ENCODE peak calls at places on chromosomes 7 and 10, in five cellular contexts. B is WTC11, X is HepG2, I is H1, C is K562. G is an unnamed sample.

GRCh38 chr10:59865101-59865500 is 41.3 kb downstream of the CCDC6 start:
- DNase-seq in B (peak), X (peak), I (peak), C (peak), G (no peak)

GRCh38 chr10:100496567-100496966 is 23.1 kb downstream of the SEC31B start:
- DNase-seq in B (no peak), X (no peak), I (no peak), C (no peak), G (no peak)

GRCh38 chr10:24299587-24300258 is 90.8 kb downstream of the KIAA1217 start:
- DNase-seq in B (no peak), X (no peak), I (no peak), C (no peak), G (no peak)

GRCh38 chr7:98735801-98736200 is 118.7 kb downstream of the NPTX2 start:
- DNase-seq in B (no peak), X (no peak), I (no peak), C (no peak), G (no peak)

GRCh38 chr7:10821156-10821555 is 152.5 kb upstream of the PHF14 start:
- DNase-seq in B (no peak), X (no peak), I (no peak), C (no peak), G (no peak)

GRCh38 chr7:1922071-1922869 is 252.2 kb downstream of the ELFN1 start:
- DNase-seq in B (no peak), X (no peak), I (no peak), C (no peak), G (no peak)

GRCh38 chr10:63537511-63537910 is 16.3 kb downstream of the REEP3 start:
- DNase-seq in B (no peak), X (no peak), I (no peak), C (no peak), G (no peak)

GRCh38 chr7:86339051-86339450 is 304.7 kb upstream of the GRM3 start:
- DNase-seq in B (no peak), X (no peak), I (no peak), C (no peak), G (no peak)

GRCh38 chr10:46229144-46229563 is 57.6 kb upstream of the ANTXRL start:
- DNase-seq in B (peak), X (peak), I (no peak), C (peak), G (no peak)

GRCh38 chr7:37930226-37930948 is 9.9 kb downstream of the EPDR1 start:
- DNase-seq in B (no peak), X (no peak), I (no peak), C (no peak), G (no peak)

GRCh38 chr10:125768217-125768616 is 7.4 kb downstream of the MMP21 start:
- DNase-seq in B (no peak), X (no peak), I (no peak), C (peak), G (no peak)

GRCh38 chr10:109922353-109922975 is 847 bp downstream of the XPNPEP1 start:
- DNase-seq in B (no peak), X (no peak), I (no peak), C (no peak), G (no peak)

GRCh38 chr10:57661206-57661605 is 606.5 kb downstream of the IPMK start:
- DNase-seq in B (no peak), X (no peak), I (no peak), C (no peak), G (no peak)

GRCh38 chr7:149884541-149884940 is 10.8 kb downstream of the ATP6V0E2 start:
- DNase-seq in B (no peak), X (no peak), I (no peak), C (no peak), G (no peak)

GRCh38 chr7:25828468-25828867 is 323.5 kb upstream of the NFE2L3 start:
- DNase-seq in B (no peak), X (no peak), I (no peak), C (no peak), G (no peak)

GRCh38 chr7:131836733-131837132 is 280.3 kb upstream of the PODXL start:
- DNase-seq in B (peak), X (no peak), I (peak), C (no peak), G (no peak)

GRCh38 chr10:70805619-70806215 is 10.0 kb upstream of the SGPL1 start:
- DNase-seq in B (no peak), X (no peak), I (no peak), C (no peak), G (no peak)

DNA sequence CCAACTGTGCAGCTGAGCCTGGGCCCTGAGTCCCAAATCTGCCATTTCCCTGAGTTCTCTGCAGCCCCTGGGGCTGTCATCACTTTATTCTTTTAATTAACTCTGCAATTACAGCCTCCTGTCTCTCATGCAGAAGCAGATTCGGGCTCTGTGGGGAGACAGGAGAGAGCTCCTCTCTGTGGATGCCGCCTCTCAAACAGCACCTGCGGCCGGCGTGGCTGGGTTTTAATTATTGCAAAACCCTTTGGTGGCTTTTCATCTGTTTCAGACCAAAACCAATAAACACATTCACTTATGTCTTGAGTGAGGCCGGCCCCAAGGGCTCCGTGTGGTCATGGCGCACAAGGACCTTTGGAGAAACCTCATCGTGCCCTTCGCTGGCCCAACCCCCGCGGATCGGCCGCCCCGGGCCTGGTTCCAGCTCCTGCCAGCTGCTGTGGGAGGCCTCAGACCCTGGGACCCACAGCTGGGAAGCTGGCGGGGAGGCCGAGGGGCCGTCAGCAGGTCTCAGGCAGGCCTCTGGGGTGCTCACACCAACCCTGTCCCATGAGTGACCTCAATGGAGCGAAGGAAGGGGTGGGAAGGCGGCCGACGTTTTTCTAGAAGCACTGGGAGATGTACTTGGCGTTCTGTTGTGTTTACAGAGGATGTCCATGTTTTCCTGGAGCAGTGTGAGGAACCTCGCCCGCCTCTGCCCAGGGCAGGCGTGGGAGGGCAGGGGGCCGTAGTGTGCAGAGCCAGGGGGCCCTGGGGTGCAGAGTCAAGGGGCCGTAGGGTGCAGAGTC is 18.8 kb upstream of the ADGRA1 start:
- DNase-seq in B (no peak), X (no peak), I (no peak), C (no peak), G (no peak)
- TF ChIP-seq ATF2 in B (no peak), X (no peak), I (no peak), C (no peak), G (no peak)

GRCh38 chr7:122867471-122867980 is 18.7 kb downstream of the CADPS2 start:
- DNase-seq in B (no peak), X (no peak), I (no peak), C (no peak), G (no peak)
- TF ChIP-seq ATF2 in B (no peak), X (no peak), I (no peak), C (no peak), G (no peak)

DNA sequence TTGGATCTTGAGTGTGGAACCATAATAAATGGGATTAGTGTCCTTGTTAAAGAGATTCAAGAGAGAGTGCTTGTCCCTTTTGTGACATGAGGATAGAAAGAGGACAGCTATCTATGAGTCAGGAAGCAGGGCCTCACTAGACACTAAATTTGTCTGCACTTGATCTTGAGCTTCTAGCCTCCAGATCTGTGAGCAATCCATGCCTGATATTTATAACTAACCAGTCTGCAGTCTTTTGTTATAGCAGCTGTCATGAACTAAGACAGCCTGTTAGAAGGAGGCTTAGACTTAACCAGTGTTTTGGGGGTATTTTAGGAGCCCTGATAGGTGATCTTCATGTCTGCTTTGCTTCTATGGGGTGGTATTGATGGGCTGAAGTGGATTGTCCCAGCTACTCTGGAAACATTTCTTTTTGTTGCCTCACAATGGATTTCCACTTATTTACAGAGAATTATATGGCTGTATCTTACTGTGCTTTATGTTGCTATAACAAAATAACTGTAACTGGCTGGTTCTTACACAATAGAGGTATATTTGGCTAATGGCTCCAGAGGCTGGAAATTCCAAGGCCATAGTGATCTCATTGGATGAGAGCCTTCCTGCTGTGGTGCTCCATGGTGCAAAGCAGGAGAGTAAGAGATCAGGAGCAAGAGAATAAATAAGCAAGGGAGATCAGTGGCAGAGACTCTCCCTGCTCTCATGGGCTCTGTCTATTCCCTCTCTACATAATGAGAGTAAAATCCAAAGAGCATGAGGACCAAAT is 23.4 kb upstream of the AKR1C3 start:
- DNase-seq in B (no peak), X (peak), I (no peak), C (no peak), G (no peak)
- TF ChIP-seq ATF2 in B (no peak), X (no peak), I (no peak), C (no peak), G (no peak)

DNA sequence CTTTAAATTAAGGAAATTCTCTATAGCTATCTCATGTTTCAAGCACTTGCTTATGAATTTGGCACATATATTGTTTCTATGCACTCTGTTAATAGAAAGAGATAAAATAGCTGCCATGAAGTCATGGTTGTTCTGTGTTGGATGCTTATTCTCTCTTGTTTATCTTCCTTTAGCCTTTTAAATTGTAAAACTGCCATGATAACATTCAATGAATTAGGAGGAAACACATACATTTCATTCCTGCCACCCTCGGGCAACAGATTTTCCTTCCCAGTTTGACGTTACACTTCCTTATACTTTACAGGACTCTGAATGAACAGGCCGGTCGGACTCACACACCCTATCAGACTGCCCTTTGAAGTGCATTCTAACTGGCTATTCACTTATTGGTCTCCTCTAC is 65.7 kb upstream of the FERD3L start:
- DNase-seq in B (no peak), X (no peak), I (no peak), C (no peak), G (no peak)
- TF ChIP-seq ATF2 in B (no peak), X (no peak), I (no peak), C (no peak), G (no peak)

GRCh38 chr10:44862006-44862751 is 49.0 kb upstream of the TMEM72 start:
- DNase-seq in B (no peak), X (no peak), I (no peak), C (no peak), G (no peak)
- TF ChIP-seq ATF2 in B (no peak), X (no peak), I (no peak), C (no peak), G (no peak)

GRCh38 chr7:4871930-4872675 is 10.3 kb upstream of the PAPOLB start:
- DNase-seq in B (no peak), X (no peak), I (no peak), C (peak), G (no peak)

GRCh38 chr7:4876586-4876985 is 6.9 kb downstream of the RADIL start:
- DNase-seq in B (no peak), X (no peak), I (no peak), C (no peak), G (no peak)

GRCh38 chr7:4871056-4871680 is 9.3 kb upstream of the PAPOLB start:
- DNase-seq in B (no peak), X (no peak), I (no peak), C (no peak), G (no peak)

GRCh38 chr7:4875391-4875790 is 8.1 kb downstream of the RADIL start:
- DNase-seq in B (no peak), X (no peak), I (no peak), C (no peak), G (no peak)

DNA sequence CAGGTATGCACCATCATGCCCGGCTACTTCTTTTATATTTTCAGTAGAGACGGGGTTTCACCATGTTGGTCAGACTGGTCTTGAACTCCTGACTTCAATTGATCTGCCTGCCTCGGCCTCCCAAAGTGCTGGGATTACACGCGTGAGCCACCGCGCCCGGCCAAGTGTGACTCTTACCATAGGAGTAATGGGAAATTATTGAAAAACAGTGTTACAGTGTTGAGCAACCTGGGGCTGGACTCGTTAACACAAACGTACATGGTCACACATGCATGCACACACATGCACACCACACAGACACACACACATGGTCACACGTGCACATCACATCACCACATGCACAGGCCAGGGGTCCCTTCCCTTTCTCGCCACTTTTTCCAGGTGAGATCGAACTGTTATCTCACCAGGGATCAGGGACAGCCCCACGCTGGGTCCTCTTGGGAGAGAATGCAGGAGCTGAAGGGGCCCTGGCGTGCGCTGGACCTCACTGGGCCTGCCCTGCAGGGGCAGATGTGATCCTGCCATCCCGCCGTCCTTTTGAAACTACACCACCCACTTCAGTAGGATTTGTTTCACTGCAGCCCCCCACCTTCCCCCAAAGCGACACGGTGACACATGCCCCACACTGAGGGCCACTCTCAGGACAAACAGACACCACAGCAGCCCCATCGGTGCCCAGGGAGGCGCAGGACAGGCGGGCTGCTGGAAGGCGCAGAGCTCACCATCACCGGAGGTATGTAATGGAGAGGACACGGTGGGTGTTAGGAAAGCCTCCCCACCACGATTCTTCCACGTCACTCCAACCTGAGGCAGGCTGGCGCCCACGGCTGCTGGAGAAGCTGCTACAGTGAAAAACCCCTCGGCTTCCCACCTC is 10.2 kb downstream of the RADIL start:
- DNase-seq in B (no peak), X (no peak), I (no peak), C (no peak), G (no peak)
- TF ChIP-seq ATF2 in B (no peak), X (no peak), I (no peak), C (no peak), G (no peak)

GRCh38 chr7:11895352-11895751 is 63.4 kb upstream of the THSD7A start:
- DNase-seq in B (no peak), X (no peak), I (no peak), C (no peak), G (no peak)
- TF ChIP-seq ATF2 in B (no peak), X (no peak), I (no peak), C (no peak), G (no peak)

DNA sequence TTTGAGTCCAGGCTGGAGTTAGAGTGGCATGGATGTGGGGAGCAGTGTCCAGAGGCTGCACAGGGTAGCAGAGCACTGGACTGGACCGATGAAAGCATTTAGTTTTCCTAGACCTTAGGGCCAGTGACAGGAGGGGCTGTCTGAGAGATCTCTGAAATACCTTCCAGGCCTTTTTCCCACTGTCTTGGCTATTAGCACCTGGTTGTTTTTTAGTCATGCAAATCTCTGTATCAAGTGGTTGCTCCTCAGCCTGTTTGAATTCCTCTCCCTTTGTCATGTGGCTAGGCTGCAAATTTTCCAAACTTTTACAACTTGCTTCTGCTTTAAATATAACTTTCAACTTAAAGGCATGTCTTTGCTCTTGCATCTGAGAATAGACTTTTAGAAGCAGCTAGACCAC is 504.3 kb upstream of the VSTM2A start:
- DNase-seq in B (no peak), X (no peak), I (no peak), C (no peak), G (no peak)
- TF ChIP-seq ATF2 in B (no peak), X (no peak), I (no peak), C (no peak), G (no peak)

GRCh38 chr10:29479081-29479917 is 155.5 kb downstream of the SVIL start:
- DNase-seq in B (no peak), X (no peak), I (no peak), C (no peak), G (no peak)

GRCh38 chr10:29481906-29482440 is 152.8 kb downstream of the SVIL start:
- DNase-seq in B (no peak), X (peak), I (no peak), C (no peak), G (no peak)

GRCh38 chr10:29486466-29486865 is 148.3 kb downstream of the SVIL start:
- DNase-seq in B (no peak), X (no peak), I (no peak), C (no peak), G (no peak)

GRCh38 chr10:29480281-29480954 is 154.4 kb downstream of the SVIL start:
- DNase-seq in B (no peak), X (no peak), I (no peak), C (no peak), G (no peak)

DNA sequence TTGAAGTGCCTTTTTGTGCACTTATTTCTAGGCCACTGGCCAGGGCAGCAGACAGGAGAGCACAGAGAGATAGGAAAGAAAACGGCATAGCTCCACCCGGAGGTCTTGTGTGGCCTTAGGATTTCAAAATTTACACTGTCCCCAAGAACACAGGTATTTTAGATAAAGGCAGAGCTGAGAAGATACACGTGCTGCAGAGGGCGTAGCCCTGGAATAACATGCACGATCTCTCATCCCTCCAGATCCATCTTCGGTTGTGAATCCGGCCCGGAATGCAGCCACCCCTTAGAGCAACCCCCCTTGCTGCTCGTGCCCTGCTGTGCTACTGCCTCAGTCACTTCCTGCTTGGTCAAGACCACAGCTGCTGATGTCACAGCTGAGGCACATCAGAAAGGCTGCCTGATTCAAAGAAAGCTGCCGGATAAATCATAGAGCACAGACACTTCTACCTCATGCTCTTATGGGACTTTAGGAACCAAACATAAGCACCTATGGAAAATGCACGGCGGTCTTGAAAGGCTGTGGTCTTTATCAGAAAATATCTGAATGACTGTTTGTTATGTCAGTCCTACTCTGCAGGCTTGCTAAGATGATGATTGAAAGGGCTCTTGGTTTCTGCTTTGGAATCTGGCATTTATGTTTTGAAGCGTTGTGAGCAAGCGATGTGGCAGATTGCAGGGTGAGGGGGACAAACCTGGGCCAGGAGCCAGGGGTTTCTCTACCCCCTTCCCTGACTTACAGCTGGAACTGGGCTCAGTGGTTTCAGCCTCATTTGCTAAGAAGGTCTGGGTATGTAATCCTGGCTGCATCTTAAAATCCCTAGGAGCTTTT is 152.0 kb downstream of the SVIL start:
- DNase-seq in B (peak), X (peak), I (no peak), C (no peak), G (no peak)
- TF ChIP-seq ATF2 in B (no peak), X (no peak), I (no peak), C (no peak), G (no peak)